ENCODE peak calls at places on chromosomes 11 and 22, in seven cellular contexts. S, K, C, A, J, N and P are unnamed samples.

GRCh38 chr11:123306531-123306930 is 111.5 kb upstream of the CLMP start:
- DNase-seq in K (no peak), C (no peak), S (no peak), N (no peak), J (no peak), A (no peak), P (no peak)

GRCh38 chr11:6217722-6218121 is 12.4 kb downstream of the C11orf42 start:
- DNase-seq in N (no peak), K (no peak), S (no peak), C (no peak), J (no peak), A (no peak), P (no peak)

GRCh38 chr11:88179141-88179540 is 3.9 kb upstream of the RAB38 start:
- DNase-seq in J (no peak), S (no peak), C (no peak), N (no peak), A (no peak), K (peak; percentile 85), P (no peak)

GRCh38 chr11:67406969-67407699 is 3.3 kb downstream of the TBC1D10C start:
- DNase-seq in A (no peak), S (no peak), C (no peak), K (no peak), N (no peak), J (no peak), P (no peak)

GRCh38 chr11:3213659-3214419 is 4.8 kb downstream of the MRGPRG start:
- DNase-seq in S (no peak), J (no peak), K (no peak), C (no peak), A (no peak), N (no peak), P (peak; percentile 9)

GRCh38 chr22:39287076-39287743 is 32.2 kb downstream of the RPL3 start:
- DNase-seq in S (no peak), J (no peak), C (no peak), N (no peak), K (peak; percentile 62), A (no peak), P (no peak)

GRCh38 chr11:103537904-103538502 is 428.8 kb downstream of the DYNC2H1 start:
- DNase-seq in S (no peak), N (no peak), J (peak; percentile 72), A (no peak), C (no peak), K (peak; percentile 8), P (no peak)

GRCh38 chr11:10655227-10655626 is 38.3 kb downstream of the IRAG1 start:
- DNase-seq in C (no peak), S (no peak), K (no peak), J (no peak), A (no peak), N (no peak), P (no peak)

GRCh38 chr11:61700221-61700620 is 20.0 kb downstream of the DAGLA start:
- DNase-seq in K (no peak), A (no peak), N (no peak), C (peak; percentile 66), J (peak; percentile 60), S (no peak), P (no peak)

GRCh38 chr11:93344855-93345333 is 14.4 kb downstream of the DEUP1 start:
- DNase-seq in J (no peak), C (no peak), A (no peak), N (no peak), K (no peak), S (no peak), P (no peak)

GRCh38 chr22:38138961-38139360 is 28.5 kb upstream of the BAIAP2L2 start:
- DNase-seq in S (no peak), C (no peak), J (no peak), A (no peak), K (no peak), N (no peak), P (no peak)

GRCh38 chr22:43957871-43958270 is 2.6 kb downstream of the SAMM50 start:
- DNase-seq in J (peak; percentile 57), K (no peak), A (no peak), S (no peak), N (no peak), C (no peak), P (no peak)

GRCh38 chr11:106493751-106494150 is 416.3 kb downstream of the AASDHPPT start:
- DNase-seq in K (no peak), N (no peak), C (no peak), J (peak; percentile 14), A (no peak), S (no peak), P (no peak)

GRCh38 chr11:33545941-33546340 is 154.7 kb downstream of the C11orf91 start:
- DNase-seq in C (no peak), J (peak; percentile 21), S (no peak), A (no peak), N (no peak), K (no peak), P (no peak)

GRCh38 chr11:11620251-11620965 is 1.4 kb downstream of the GALNT18 start:
- DNase-seq in S (peak; percentile 63), N (no peak), A (no peak), J (no peak), C (peak; percentile 68), K (peak; percentile 26), P (peak; percentile 57)

GRCh38 chr22:47341464-47341863 is 579.0 kb downstream of the TBC1D22A start:
- DNase-seq in A (no peak), K (no peak), C (no peak), J (no peak), N (no peak), S (no peak), P (no peak)

GRCh38 chr11:69232821-69233760 is 60.9 kb upstream of the MYEOV start:
- DNase-seq in C (no peak), N (no peak), J (no peak), S (no peak), A (no peak), K (no peak), P (no peak)

GRCh38 chr22:18970180-18970947 is 34.3 kb upstream of the PRODH start:
- DNase-seq in S (no peak), J (peak; percentile 21), C (peak; percentile 12), A (no peak), K (no peak), N (no peak), P (no peak)

GRCh38 chr11:71129624-71130023 is 122.8 kb downstream of the SHANK2 start:
- DNase-seq in S (no peak), C (no peak), K (no peak), J (no peak), A (no peak), N (no peak), P (no peak)

GRCh38 chr11:114783805-114784204 is 105.5 kb downstream of the NXPE2 start:
- DNase-seq in J (no peak), C (no peak), K (no peak), S (no peak), A (no peak), N (no peak), P (no peak)

GRCh38 chr11:118142809-118143208 is 9.8 kb downstream of the SCN4B start:
- DNase-seq in J (no peak), A (no peak), N (no peak), C (no peak), S (no peak), K (no peak), P (no peak)

GRCh38 chr11:79864882-79865281 is 424.1 kb upstream of the TENM4 start:
- DNase-seq in S (no peak), K (no peak), A (no peak), N (no peak), J (no peak), C (no peak), P (no peak)

GRCh38 chr11:113481226-113481625 is 6.0 kb upstream of the DRD2 start:
- DNase-seq in K (no peak), N (no peak), J (no peak), C (no peak), A (no peak), S (no peak), P (no peak)

GRCh38 chr11:10674991-10675440 is 18.5 kb downstream of the IRAG1 start:
- DNase-seq in K (no peak), S (peak; percentile 75), C (no peak), N (peak; percentile 64), A (no peak), J (no peak), P (no peak)

GRCh38 chr11:102419181-102419580 is 33.4 kb downstream of the TMEM123 start:
- DNase-seq in N (no peak), J (no peak), C (no peak), K (no peak), A (no peak), S (no peak), P (no peak)

GRCh38 chr11:85826096-85826855 is 15.3 kb upstream of the SYTL2 start:
- DNase-seq in J (peak; percentile 35), C (peak; percentile 84), N (no peak), K (peak; percentile 19), A (no peak), S (no peak), P (no peak)

GRCh38 chr22:44398791-44399190 is 86.0 kb upstream of the SHISAL1 start:
- DNase-seq in J (no peak), K (no peak), A (no peak), C (no peak), N (no peak), S (peak; percentile 57), P (peak; percentile 30)

GRCh38 chr11:122189259-122189658 is 73.2 kb upstream of the BLID start:
- DNase-seq in K (no peak), A (no peak), S (no peak), C (peak; percentile 41), N (no peak), J (peak; percentile 94), P (no peak)
- TF ChIP-seq CTCF in K (no peak), A (no peak), S (no peak), C (no peak), N (no peak), J (no peak), P (no peak)

GRCh38 chr11:66267379-66268209 is 845 bp upstream of the RAB1B start:
- DNase-seq in S (peak; percentile 91), A (no peak), N (peak; percentile 75), J (peak; percentile 93), C (peak; percentile 73), K (peak; percentile 94), P (peak; percentile 87)
- TF ChIP-seq CTCF in S (peak; percentile 31), A (peak; percentile 7), N (peak; percentile 47), J (no peak), C (no peak), K (peak; percentile 14), P (no peak)

GRCh38 chr22:32080904-32081303 is 37.8 kb downstream of the SLC5A1 start:
- DNase-seq in N (no peak), A (peak; percentile 19), J (peak; percentile 77), S (no peak), C (peak; percentile 39), K (peak; percentile 61), P (no peak)
- TF ChIP-seq CTCF in N (no peak), A (peak; percentile 72), J (peak; percentile 83), S (peak; percentile 66), C (peak; percentile 49), K (peak; percentile 60), P (peak; percentile 13)

DNA sequence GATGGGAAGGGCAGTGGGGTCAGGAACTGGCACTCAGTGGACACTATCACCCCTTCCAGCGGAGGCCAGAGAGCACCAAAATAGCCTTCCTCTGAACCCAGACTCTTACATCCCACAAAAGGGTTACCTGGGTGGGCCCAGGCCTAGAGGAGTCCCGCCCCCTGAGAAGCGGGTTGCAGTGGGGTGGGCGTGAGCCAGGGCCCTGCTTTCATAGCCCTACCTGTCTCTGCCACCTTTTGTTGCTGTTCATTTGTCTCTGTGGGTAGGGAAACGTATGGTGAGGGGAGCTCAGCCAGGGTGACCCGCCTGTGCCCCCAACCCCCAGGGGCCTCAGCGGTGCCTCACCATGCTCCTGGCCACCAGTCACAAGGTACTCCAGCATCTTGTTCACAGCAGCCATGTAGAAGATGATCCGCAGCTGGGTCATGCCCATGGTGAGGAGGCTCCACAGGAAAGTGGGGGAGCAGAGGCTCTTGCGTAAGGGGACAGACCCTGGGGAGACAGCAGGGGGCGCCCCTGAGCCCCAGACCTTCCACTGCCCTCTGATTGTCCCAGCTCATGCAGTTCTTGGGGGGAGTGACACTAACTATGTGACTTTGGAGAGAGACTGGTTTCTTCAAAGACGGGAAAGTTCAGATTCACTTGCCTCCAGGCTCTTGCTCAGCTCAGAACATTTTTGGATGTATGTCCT is 24.0 kb downstream of the SLC43A1 start:
- DNase-seq in K (peak; percentile 62), J (peak; percentile 46), A (no peak), S (no peak), C (no peak), N (no peak), P (no peak)
- TF ChIP-seq CTCF in K (peak; percentile 67), J (peak; percentile 75), A (peak; percentile 87), S (peak; percentile 69), C (peak; percentile 62), N (peak; percentile 48), P (peak; percentile 38)